ENCODE peak calls at places on chromosomes 5 and 9, in ten cellular contexts. U is suprapubic skin, H is ovary, I is A549, G is stomach, P is SK-N-SH, A is sigmoid colon, S is transverse colon, Z is K562, B is GM12878. W is an unnamed sample.

GRCh38 chr9:127746959-127747569 is 12.0 kb upstream of the TOR2A start:
- DNase-seq in B (no peak), H (no peak), G (no peak), Z (no peak), U (no peak), S (no peak), A (no peak), I (no peak), P (no peak), W (no peak)

GRCh38 chr5:50328193-50328729 is 112.8 kb downstream of the EMB start:
- DNase-seq in H (no peak), S (no peak), U (no peak), B (no peak), P (no peak), Z (no peak), I (no peak), A (no peak), G (no peak), W (no peak)

GRCh38 chr5:149317281-149318048 is 27.8 kb upstream of the GRPEL2 start:
- DNase-seq in U (no peak), Z (peak), I (peak), A (no peak), G (peak), B (no peak), H (no peak), S (peak), P (peak), W (peak)

GRCh38 chr5:76526950-76527349 is 96.3 kb downstream of the F2RL2 start:
- DNase-seq in U (no peak), B (no peak), G (no peak), H (no peak), S (no peak), Z (no peak), A (no peak), I (no peak), P (peak), W (no peak)

GRCh38 chr9:32954642-32955041 is 46.8 kb downstream of the APTX start:
- DNase-seq in H (no peak), I (peak), U (no peak), B (no peak), A (no peak), P (peak), G (no peak), Z (no peak), S (no peak), W (no peak)

GRCh38 chr5:37326536-37326935 is 44.4 kb downstream of the NUP155 start:
- DNase-seq in B (no peak), I (no peak), S (no peak), G (no peak), H (no peak), A (no peak), Z (no peak), P (no peak), U (no peak), W (no peak)

GRCh38 chr9:113785334-113785733 is 90.8 kb upstream of the ZNF618 start:
- DNase-seq in B (no peak), I (no peak), Z (no peak), U (no peak), G (peak), H (no peak), P (no peak), A (no peak), S (no peak), W (no peak)

GRCh38 chr5:141692533-141692888 is 10.5 kb upstream of the ARAP3 start:
- DNase-seq in A (no peak), P (no peak), G (no peak), Z (no peak), H (no peak), I (no peak), S (no peak), B (no peak), U (no peak), W (no peak)

GRCh38 chr5:169107316-169107715 is 193.6 kb downstream of the SLIT3 start:
- DNase-seq in H (no peak), I (no peak), A (no peak), P (no peak), G (no peak), S (no peak), U (no peak), B (no peak), Z (no peak), W (no peak)

GRCh38 chr5:81097733-81098132 is 135.4 kb upstream of the CKMT2 start:
- DNase-seq in I (no peak), U (no peak), S (no peak), G (no peak), H (no peak), A (no peak), B (no peak), Z (no peak), P (no peak), W (no peak)

GRCh38 chr9:129026442-129027223 is 1.5 kb downstream of the SH3GLB2 start:
- DNase-seq in I (no peak), S (peak), H (no peak), P (peak), A (no peak), B (no peak), U (no peak), Z (peak), G (peak), W (no peak)

GRCh38 chr5:78009937-78010527 is 233.9 kb upstream of the TBCA start:
- DNase-seq in H (no peak), U (no peak), A (no peak), P (no peak), B (no peak), I (no peak), S (no peak), G (no peak), Z (no peak), W (no peak)

GRCh38 chr5:124087752-124088151 is 575.8 kb downstream of the CSNK1G3 start:
- DNase-seq in B (no peak), G (no peak), P (no peak), S (no peak), A (no peak), Z (no peak), I (no peak), U (no peak), H (no peak), W (no peak)

GRCh38 chr9:83656032-83656680 is 33.2 kb downstream of the IDNK start:
- DNase-seq in G (no peak), B (peak), I (no peak), P (no peak), Z (no peak), A (no peak), H (no peak), U (no peak), S (no peak), W (no peak)

GRCh38 chr9:112640311-112640710 is 77.6 kb downstream of the INIP start:
- DNase-seq in U (no peak), P (no peak), G (no peak), Z (no peak), B (no peak), I (no peak), H (no peak), S (no peak), A (no peak), W (no peak)

GRCh38 chr5:29649321-29649720 is 1544.2 kb upstream of the CDH6 start:
- DNase-seq in S (no peak), P (no peak), G (no peak), Z (no peak), I (no peak), H (no peak), B (no peak), U (no peak), A (no peak), W (no peak)

GRCh38 chr5:81768960-81769452 is 18.1 kb upstream of the SSBP2 start:
- DNase-seq in I (peak), G (no peak), Z (no peak), U (no peak), A (no peak), H (no peak), S (no peak), P (no peak), B (no peak), W (no peak)

GRCh38 chr5:179139936-179140235 is 79.7 kb downstream of the ZNF354C start:
- DNase-seq in B (no peak), U (no peak), G (no peak), H (no peak), A (no peak), S (no peak), P (no peak), Z (no peak), I (no peak), W (no peak)

GRCh38 chr5:170882345-170882744 is 20.5 kb downstream of the RANBP17 start:
- DNase-seq in B (no peak), Z (no peak), A (no peak), I (no peak), U (no peak), P (no peak), H (no peak), G (no peak), S (no peak), W (no peak)

GRCh38 chr5:124873189-124873588 is 126.8 kb upstream of the ZNF608 start:
- DNase-seq in A (no peak), S (no peak), G (no peak), U (no peak), I (no peak), Z (no peak), H (no peak), P (no peak), B (no peak), W (no peak)

GRCh38 chr9:83043583-83043982 is 19.4 kb downstream of the RASEF start:
- DNase-seq in Z (no peak), G (no peak), S (no peak), P (peak), I (no peak), U (no peak), A (no peak), H (no peak), B (no peak), W (no peak)

GRCh38 chr5:150918613-150919012 is 13.8 kb upstream of the ZNF300 start:
- DNase-seq in P (peak), B (no peak), I (no peak), G (no peak), S (no peak), U (no peak), Z (no peak), A (no peak), H (no peak), W (no peak)

GRCh38 chr5:121189569-121190305 is 661.9 kb upstream of the FTMT start:
- DNase-seq in Z (peak), S (no peak), I (peak), P (peak), A (no peak), B (no peak), U (no peak), G (no peak), H (no peak), W (no peak)

GRCh38 chr5:29990681-29991080 is 1202.8 kb upstream of the CDH6 start:
- DNase-seq in B (no peak), I (no peak), Z (no peak), G (no peak), H (no peak), A (no peak), S (no peak), P (no peak), U (no peak), W (no peak)

GRCh38 chr5:15241216-15241821 is 258.7 kb upstream of the FBXL7 start:
- DNase-seq in A (no peak), U (no peak), S (no peak), H (no peak), P (no peak), Z (no peak), G (no peak), I (no peak), B (no peak), W (no peak)

GRCh38 chr5:22504411-22504810 is 348.7 kb downstream of the CDH12 start:
- DNase-seq in S (no peak), A (no peak), I (no peak), B (no peak), G (no peak), P (no peak), U (no peak), Z (no peak), H (no peak), W (no peak)

GRCh38 chr9:71487046-71487445 is 281.3 kb downstream of the CEMIP2 start:
- DNase-seq in U (no peak), I (peak), B (no peak), Z (peak), G (peak), S (no peak), P (no peak), A (no peak), H (no peak), W (peak)

DNA sequence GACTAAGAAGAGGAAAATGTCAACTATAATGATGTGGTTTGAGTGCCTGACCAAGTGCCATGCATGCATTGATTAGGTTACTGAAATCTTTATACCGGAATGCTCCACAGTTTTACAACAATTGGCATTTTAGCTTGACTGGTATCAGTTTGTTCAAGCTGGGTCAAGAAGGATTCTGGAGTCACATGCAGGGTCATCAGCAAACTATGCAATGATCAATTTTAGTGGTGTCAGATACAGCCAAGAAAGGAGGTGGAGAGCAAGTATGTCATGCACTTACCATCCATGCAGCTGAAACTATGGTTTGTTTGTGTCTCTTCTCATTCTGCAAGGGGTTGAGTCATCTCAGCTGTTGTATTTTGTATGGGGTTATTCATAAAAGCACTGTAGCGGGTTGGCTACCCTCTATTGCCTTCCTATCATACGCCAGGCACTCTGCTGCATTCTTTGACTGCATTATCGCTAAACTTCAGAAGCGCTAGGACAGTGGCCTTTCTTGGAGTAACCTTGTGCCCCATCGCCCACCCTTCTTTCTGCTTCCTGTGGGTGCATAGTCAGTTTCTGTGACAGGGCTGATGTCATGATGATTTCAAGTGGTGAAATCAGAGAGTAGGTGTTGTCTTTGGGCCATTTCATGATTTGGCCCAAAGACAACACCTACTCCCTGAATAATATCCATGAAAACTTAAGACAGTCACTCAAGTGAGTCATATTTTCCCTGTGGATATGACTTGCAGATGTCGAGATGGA is 145.4 kb downstream of the MTX3 start:
- DNase-seq in B (no peak), G (no peak), Z (peak), I (no peak), H (no peak), P (no peak), U (peak), S (no peak), A (no peak), W (peak)
- TF ChIP-seq EP300 in B (no peak), G (no peak), Z (peak), I (no peak), H (no peak), P (no peak), U (no peak), S (no peak), A (no peak), W (no peak)

DNA sequence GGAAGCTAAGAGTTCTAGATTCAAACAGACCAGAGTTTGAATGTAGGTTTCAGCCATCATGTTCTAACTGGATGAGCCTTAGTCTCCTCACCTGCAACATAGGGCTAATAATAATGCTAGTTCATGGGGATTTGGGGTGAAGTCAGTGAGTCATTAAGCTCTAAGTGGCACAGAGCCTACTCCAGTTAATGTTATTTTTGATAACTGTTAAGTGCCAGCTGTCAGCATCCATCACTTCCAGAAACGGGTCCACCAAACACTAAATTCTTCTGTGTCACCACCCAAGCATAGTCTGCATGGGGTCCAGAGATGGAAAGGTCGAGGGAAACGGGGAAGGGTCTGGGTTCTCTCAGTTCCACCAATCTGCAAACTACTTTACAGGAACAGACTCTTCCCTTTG is 1.8 kb upstream of the TSC1 start:
- DNase-seq in A (no peak), I (no peak), G (no peak), Z (no peak), B (no peak), H (no peak), P (no peak), S (no peak), U (no peak), W (no peak)
- TF ChIP-seq EP300 in A (no peak), I (no peak), G (no peak), Z (no peak), B (no peak), H (no peak), P (no peak), S (no peak), U (no peak), W (no peak)

GRCh38 chr5:4862500-4862899 is 277.6 kb upstream of the ADAMTS16 start:
- DNase-seq in U (no peak), H (no peak), A (no peak), Z (peak), B (no peak), I (peak), P (peak), S (no peak), G (no peak), W (no peak)
- TF ChIP-seq EP300 in U (no peak), H (no peak), A (no peak), Z (no peak), B (no peak), I (no peak), P (no peak), S (no peak), G (no peak), W (no peak)

GRCh38 chr9:96565684-96566360 is 53.8 kb downstream of the CDC14B start:
- DNase-seq in S (peak), G (no peak), H (no peak), B (no peak), U (no peak), Z (no peak), I (no peak), A (no peak), P (no peak), W (peak)
- TF ChIP-seq EP300 in S (no peak), G (no peak), H (no peak), B (no peak), U (no peak), Z (no peak), I (no peak), A (no peak), P (no peak), W (no peak)

GRCh38 chr5:176629853-176630680 is at the start of the genes EIF4E1B and SNCB:
- DNase-seq in S (no peak), U (no peak), A (no peak), G (no peak), H (no peak), Z (peak), P (peak), B (no peak), I (peak), W (no peak)
- TF ChIP-seq EP300 in S (no peak), U (no peak), A (no peak), G (no peak), H (no peak), Z (no peak), P (no peak), B (no peak), I (no peak), W (no peak)

W was measured in tibial nerve.